ENCODE peak calls at places on chromosomes 4 and X, in five cellular contexts. O is upper lobe of left lung, U is WERI-Rb-1, F is stomach, T is brain microvascular endothelial cell. E is an unnamed sample.

GRCh38 chrX:155957843-155958242 is 39.7 kb upstream of the IL9R start:
- DNase-seq in U (no peak), T (no peak), F (no peak), O (no peak), E (no peak)

GRCh38 chrX:51215266-51215665 is 117.4 kb upstream of the NUDT10 start:
- DNase-seq in F (no peak), O (no peak), U (no peak), T (no peak), E (peak; percentile 45)

GRCh38 chr4:37682701-37683401 is 3.3 kb downstream of the RELL1 start:
- DNase-seq in F (no peak), U (no peak), O (no peak), T (peak; percentile 29), E (no peak)

GRCh38 chr4:20194079-20195013 is 57.4 kb upstream of the SLIT2 start:
- DNase-seq in F (no peak), T (peak; percentile 25), U (no peak), O (no peak), E (no peak)

GRCh38 chrX:28794751-28795150 is 207.5 kb downstream of the IL1RAPL1 start:
- DNase-seq in F (no peak), T (no peak), U (no peak), O (no peak), E (no peak)

GRCh38 chr4:89788243-89789072 is 48.5 kb downstream of the SNCA start:
- DNase-seq in O (no peak), U (no peak), F (no peak), T (peak; percentile 26), E (no peak)

GRCh38 chr4:189659302-189659701 is 281.4 kb upstream of the FRG1 start:
- DNase-seq in O (no peak), U (no peak), T (no peak), F (no peak), E (no peak)

GRCh38 chrX:40960041-40960440 is 125.2 kb upstream of the USP9X start:
- DNase-seq in O (no peak), F (no peak), U (no peak), T (no peak), E (no peak)

GRCh38 chrX:53621418-53621986 is 65.0 kb downstream of the HUWE1 start:
- DNase-seq in O (no peak), F (no peak), T (no peak), U (no peak), E (no peak)

GRCh38 chr4:129532573-129532972 is 436.6 kb downstream of the C4orf33 start:
- DNase-seq in F (no peak), T (no peak), U (no peak), O (no peak), E (no peak)

GRCh38 chrX:17553451-17553850 is 178.5 kb downstream of the NHS start:
- DNase-seq in T (peak; percentile 60), U (no peak), O (no peak), F (peak; percentile 54), E (peak; percentile 70)

GRCh38 chrX:65744965-65745364 is 77.5 kb downstream of the MSN start:
- DNase-seq in T (no peak), U (no peak), F (no peak), O (no peak), E (no peak)

GRCh38 chr4:23959401-23960148 is 69.7 kb upstream of the PPARGC1A start:
- DNase-seq in F (no peak), U (no peak), T (no peak), O (no peak), E (no peak)

GRCh38 chr4:137632842-137633241 is 100.5 kb upstream of the PCDH18 start:
- DNase-seq in O (no peak), F (no peak), T (no peak), U (no peak), E (no peak)

GRCh38 chr4:126405369-126405982 is 1090.7 kb downstream of the FAT4 start:
- DNase-seq in T (no peak), O (no peak), U (peak; percentile 9), F (no peak), E (no peak)

GRCh38 chr4:7872264-7872771 is 67.3 kb downstream of the AFAP1 start:
- DNase-seq in U (peak; percentile 48), O (no peak), F (no peak), T (peak; percentile 87), E (no peak)

DNA sequence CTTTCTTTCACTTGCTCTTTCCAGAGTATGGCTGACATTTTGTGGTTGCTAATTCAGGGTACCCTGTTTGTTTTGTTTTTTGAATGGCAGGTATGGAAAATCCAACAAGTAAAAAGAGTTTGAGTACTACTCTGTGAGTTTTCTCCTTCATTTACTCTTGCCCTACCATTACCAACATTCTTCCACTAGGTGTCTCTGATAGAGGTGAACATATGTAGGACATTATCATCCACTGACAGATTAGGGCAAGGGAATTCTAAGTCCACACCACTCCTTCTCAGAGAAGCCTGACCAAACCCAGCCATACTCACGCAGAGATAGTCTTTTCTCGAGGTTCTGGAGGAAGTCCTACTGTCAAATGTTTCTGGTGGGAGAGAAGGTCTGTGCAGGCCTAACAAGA is 36.7 kb upstream of the HDAC8 start:
- DNase-seq in F (no peak), U (no peak), T (no peak), O (no peak), E (no peak)
- TF ChIP-seq CTCF in F (no peak), U (peak; percentile 13), T (peak; percentile 33), O (no peak), E (peak; percentile 61)

GRCh38 chr4:143344774-143345173 is 8.1 kb downstream of the GAB1 start:
- DNase-seq in O (no peak), F (no peak), T (no peak), U (no peak), E (no peak)
- TF ChIP-seq CTCF in O (no peak), F (no peak), T (no peak), U (no peak), E (no peak)

GRCh38 chrX:135516376-135516775 is 4.1 kb upstream of the INTS6L start:
- DNase-seq in U (no peak), T (no peak), O (no peak), F (no peak), E (peak; percentile 67)
- TF ChIP-seq CTCF in U (no peak), T (peak; percentile 24), O (no peak), F (no peak), E (peak; percentile 55)

DNA sequence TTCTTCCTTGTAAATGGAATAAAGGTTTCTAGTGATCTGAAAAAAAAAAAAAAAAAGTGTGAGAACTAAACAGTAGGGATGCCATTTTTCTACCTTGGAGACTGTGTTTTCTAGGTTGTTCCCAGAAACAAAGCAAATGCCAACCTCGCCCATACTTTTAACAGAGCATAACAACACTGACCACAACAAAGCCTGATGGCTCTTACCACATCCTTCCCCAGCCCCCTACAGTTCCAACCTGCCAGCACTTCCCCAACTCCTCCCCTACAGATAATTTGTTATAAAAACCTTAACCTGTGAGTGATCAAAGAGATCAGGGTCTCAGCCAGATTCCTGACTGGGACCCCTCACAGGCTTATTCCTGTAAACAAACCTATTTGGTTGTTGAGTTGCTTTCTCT is 940.0 kb downstream of the SH3BGRL start:
- DNase-seq in U (no peak), O (no peak), F (no peak), T (no peak), E (no peak)
- TF ChIP-seq CTCF in U (no peak), O (no peak), F (no peak), T (no peak), E (no peak)

GRCh38 chr4:118271788-118272187 is 81.0 kb downstream of the PRSS12 start:
- DNase-seq in F (no peak), T (no peak), U (no peak), O (no peak), E (no peak)
- TF ChIP-seq CTCF in F (no peak), T (no peak), U (no peak), O (no peak), E (no peak)

GRCh38 chr4:77172336-77172735 is 15.3 kb downstream of the CCNG2 start:
- DNase-seq in F (no peak), O (no peak), U (no peak), T (peak; percentile 87), E (no peak)

GRCh38 chr4:77175201-77175610 is 18.2 kb downstream of the CCNG2 start:
- DNase-seq in T (no peak), F (no peak), O (no peak), U (no peak), E (peak; percentile 90)

GRCh38 chr4:77176606-77177005 is 19.6 kb downstream of the CCNG2 start:
- DNase-seq in U (no peak), T (no peak), O (no peak), F (no peak), E (peak; percentile 52)

GRCh38 chr4:77177196-77177595 is 20.2 kb downstream of the CCNG2 start:
- DNase-seq in O (no peak), T (no peak), U (peak; percentile 75), F (no peak), E (peak; percentile 50)

DNA sequence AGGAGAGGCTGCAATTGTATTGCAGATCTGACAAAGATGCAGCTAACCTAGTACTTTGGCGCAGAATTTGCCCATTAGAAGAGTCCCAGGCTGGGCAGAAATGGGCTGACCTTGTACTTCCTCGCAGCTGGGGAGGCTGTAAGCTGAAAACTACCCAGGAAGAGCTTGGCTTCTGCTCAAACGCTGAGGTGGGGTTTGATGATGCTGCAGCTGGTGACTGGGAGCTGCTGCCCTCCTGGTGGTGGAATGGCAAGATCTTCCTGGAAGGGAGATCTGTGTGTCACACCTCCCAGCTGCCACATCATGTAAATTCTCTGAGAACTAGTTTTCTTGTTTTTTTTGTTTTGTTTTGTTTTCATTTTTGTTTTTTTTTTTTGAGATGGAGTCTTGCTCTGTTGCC is 17.4 kb downstream of the CCNG2 start:
- DNase-seq in F (no peak), O (no peak), T (no peak), U (no peak), E (peak; percentile 67)
- TF ChIP-seq CTCF in F (no peak), O (no peak), T (peak; percentile 17), U (no peak), E (peak; percentile 48)

GRCh38 chrX:5681159-5681558 is 547.5 kb downstream of the NLGN4X start:
- DNase-seq in U (no peak), T (no peak), O (no peak), F (no peak), E (no peak)
- TF ChIP-seq CTCF in U (peak; percentile 30), T (peak; percentile 36), O (no peak), F (no peak), E (peak; percentile 59)

E was measured in endodermal cell.